ENCODE peak calls at places on chromosomes 5 and 9, in seven cellular contexts. O is B cell, P is astrocyte of the spinal cord, I is brain microvascular endothelial cell, E is nephron progenitor cell, Y is mesendoderm, T is SHP77. K is an unnamed sample.

GRCh38 chr9:89684218-89684617 is 79.4 kb downstream of the GADD45G start:
- DNase-seq in O (no peak), P (no peak), I (no peak), E (no peak), Y (no peak), T (no peak), K (no peak)

GRCh38 chr9:7303932-7304331 is 495.6 kb downstream of the DMAC1 start:
- DNase-seq in O (no peak), P (no peak), I (no peak), E (no peak), Y (no peak), T (no peak), K (no peak)

GRCh38 chr9:27532046-27532445 is 2.4 kb upstream of the MOB3B start:
- DNase-seq in O (no peak), P (no peak), I (no peak), E (no peak), Y (no peak), T (no peak), K (no peak)

GRCh38 chr5:40911278-40911677 is 2.0 kb downstream of the C7 start:
- DNase-seq in O (no peak), P (no peak), I (no peak), E (no peak), Y (no peak), T (no peak), K (no peak)

GRCh38 chr5:57335092-57335491 is 147.5 kb downstream of the ACTBL2 start:
- DNase-seq in O (no peak), P (peak), I (peak), E (no peak), Y (no peak), T (no peak), K (no peak)

GRCh38 chr5:6899215-6899614 is 186.0 kb downstream of the TENT4A start:
- DNase-seq in O (no peak), P (no peak), I (no peak), E (no peak), Y (no peak), T (no peak), K (peak)

GRCh38 chr9:100602302-100602930 is 24.5 kb downstream of the CAVIN4 start:
- DNase-seq in O (no peak), P (peak), I (peak), E (peak), Y (peak), T (peak), K (peak)

GRCh38 chr9:132288371-132288770 is 66.4 kb downstream of the SETX start:
- DNase-seq in O (no peak), P (peak), I (peak), E (no peak), Y (no peak), T (no peak), K (no peak)

GRCh38 chr5:86884608-86885007 is 266.9 kb downstream of the COX7C start:
- DNase-seq in O (no peak), P (no peak), I (no peak), E (no peak), Y (no peak), T (no peak), K (no peak)

GRCh38 chr9:26310294-26310693 is 582.3 kb downstream of the CAAP1 start:
- DNase-seq in O (no peak), P (no peak), I (no peak), E (no peak), Y (no peak), T (no peak), K (no peak)

GRCh38 chr9:115531410-115532130 is 413.6 kb upstream of the TNC start:
- DNase-seq in O (no peak), P (peak), I (peak), E (no peak), Y (no peak), T (no peak), K (no peak)

GRCh38 chr5:140112685-140113179 is 1.2 kb upstream of the PURA start:
- DNase-seq in O (no peak), P (peak), I (no peak), E (no peak), Y (peak), T (no peak), K (no peak)

GRCh38 chr5:149872351-149873040 is 72.1 kb downstream of the PDE6A start:
- DNase-seq in O (no peak), P (no peak), I (no peak), E (no peak), Y (no peak), T (no peak), K (no peak)

GRCh38 chr5:149317281-149318048 is 27.8 kb upstream of the GRPEL2 start:
- DNase-seq in O (peak), P (peak), I (peak), E (no peak), Y (peak), T (peak), K (peak)

GRCh38 chr9:131361202-131361833 is 32.6 kb upstream of the PRRC2B start:
- DNase-seq in O (no peak), P (peak), I (no peak), E (no peak), Y (no peak), T (no peak), K (no peak)

GRCh38 chr9:112029921-112030444 is 133.4 kb downstream of the UGCG start:
- DNase-seq in O (no peak), P (no peak), I (no peak), E (no peak), Y (peak), T (no peak), K (no peak)

GRCh38 chr5:174503461-174504265 is 220.7 kb upstream of the MSX2 start:
- DNase-seq in O (no peak), P (peak), I (no peak), E (no peak), Y (no peak), T (no peak), K (no peak)

GRCh38 chr5:157963761-157964160 is 104.8 kb upstream of the CLINT1 start:
- DNase-seq in O (no peak), P (no peak), I (no peak), E (no peak), Y (no peak), T (no peak), K (no peak)